ENCODE peak calls at places on chromosomes 12 and 14, in five cellular contexts. U is mesenchymal stem cell, B is IMR-90, S is H9, A is neuronal stem cell. H is an unnamed sample.

GRCh38 chr12:78331764-78332163 is 501.1 kb downstream of the NAV3 start:
- DNase-seq in U (peak; percentile 4), B (no peak), S (no peak), A (peak; percentile 9), H (no peak)

GRCh38 chr12:71958056-71958455 is 19.4 kb downstream of the TPH2 start:
- DNase-seq in U (peak; percentile 47), B (peak; percentile 65), S (no peak), A (no peak), H (no peak)

GRCh38 chr14:104361101-104361591 is 218.4 kb upstream of the C14orf180 start:
- DNase-seq in U (no peak), B (no peak), S (peak; percentile 14), A (no peak), H (no peak)

GRCh38 chr14:75800792-75801191 is 139.7 kb downstream of the TTLL5 start:
- DNase-seq in U (no peak), B (no peak), S (peak; percentile 69), A (no peak), H (no peak)

GRCh38 chr12:78928200-78929074 is 63.9 kb downstream of the SYT1 start:
- DNase-seq in U (peak; percentile 80), B (peak; percentile 93), S (no peak), A (no peak), H (no peak)

GRCh38 chr12:1791104-1791927 is 29.0 kb upstream of the LRTM2 start:
- DNase-seq in U (peak; percentile 67), B (peak; percentile 67), S (no peak), A (no peak), H (no peak)

GRCh38 chr12:44873898-44874297 is 2.2 kb downstream of the NELL2 start:
- DNase-seq in U (peak; percentile 12), B (peak; percentile 4), S (no peak), A (no peak), H (no peak)

GRCh38 chr14:45085004-45085403 is 1.1 kb downstream of the PRPF39 start:
- DNase-seq in U (peak; percentile 85), B (peak; percentile 46), S (no peak), A (no peak), H (no peak)

GRCh38 chr12:59834659-59835474 is 239.0 kb downstream of the SLC16A7 start:
- DNase-seq in U (peak; percentile 42), B (peak; percentile 47), S (no peak), A (no peak), H (no peak)

GRCh38 chr14:76424359-76424758 is 48.4 kb downstream of the ESRRB start:
- DNase-seq in U (no peak), B (no peak), S (no peak), A (no peak), H (no peak)

GRCh38 chr14:75249251-75249957 is 29.2 kb upstream of the FOS start:
- DNase-seq in U (no peak), B (no peak), S (peak; percentile 46), A (no peak), H (no peak)

GRCh38 chr12:69008510-69008909 is 75.5 kb upstream of the CPM start:
- DNase-seq in U (no peak), B (peak; percentile 11), S (no peak), A (no peak), H (no peak)

GRCh38 chr12:93978553-93978952 is 169.8 kb upstream of the PLXNC1 start:
- DNase-seq in U (peak; percentile 83), B (peak; percentile 67), S (no peak), A (no peak), H (no peak)

GRCh38 chr14:67883717-67884116 is 64.1 kb downstream of the RAD51B start:
- DNase-seq in U (peak; percentile 34), B (peak; percentile 28), S (no peak), A (no peak), H (no peak)

GRCh38 chr14:94021416-94022157 is 4.6 kb upstream of the OTUB2 start:
- DNase-seq in U (no peak), B (no peak), S (no peak), A (no peak), H (no peak)

GRCh38 chr12:2624543-2625266 is 170.1 kb upstream of the FKBP4 start:
- DNase-seq in U (peak; percentile 60), B (peak; percentile 59), S (peak; percentile 87), A (peak; percentile 36), H (peak; percentile 62)

GRCh38 chr12:113071063-113071426 is 14.5 kb downstream of the DTX1 start:
- DNase-seq in U (no peak), B (no peak), S (no peak), A (no peak), H (no peak)

GRCh38 chr12:6336859-6337744 is 4.8 kb downstream of the TNFRSF1A start:
- DNase-seq in U (no peak), B (no peak), S (no peak), A (no peak), H (no peak)

GRCh38 chr12:77299001-77299400 is 233.6 kb upstream of the E2F7 start:
- DNase-seq in U (no peak), B (no peak), S (no peak), A (no peak), H (no peak)

GRCh38 chr12:50566066-50566465 is 61.3 kb downstream of the DIP2B start:
- DNase-seq in U (no peak), B (no peak), S (no peak), A (no peak), H (no peak)

GRCh38 chr14:85471156-85471555 is 58.8 kb upstream of the FLRT2 start:
- DNase-seq in U (peak; percentile 31), B (peak; percentile 57), S (no peak), A (no peak), H (no peak)

GRCh38 chr14:52329678-52330376 is 15.7 kb downstream of the PTGER2 start:
- DNase-seq in U (no peak), B (no peak), S (no peak), A (no peak), H (no peak)

DNA sequence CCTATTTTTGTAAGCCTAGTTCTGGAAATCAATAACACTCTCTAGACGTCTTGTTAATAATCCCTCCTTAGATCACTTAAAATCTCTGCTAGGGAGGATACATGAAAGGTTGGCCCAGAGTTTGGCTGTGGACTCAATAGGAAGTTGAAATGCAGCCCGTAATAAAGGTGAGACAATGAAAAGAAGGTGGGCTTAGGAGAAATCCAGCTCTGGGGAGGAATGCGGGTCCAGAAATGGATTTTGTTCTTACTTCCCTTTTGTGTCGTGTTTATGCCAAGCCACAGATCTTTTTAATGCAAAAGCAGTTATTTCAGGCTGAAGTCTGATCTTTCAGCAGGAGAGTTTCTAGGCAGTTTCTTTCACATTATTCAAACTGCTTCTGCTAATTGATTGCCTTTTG is 252.7 kb upstream of the KRR1 start:
- DNase-seq in U (no peak), B (no peak), S (no peak), A (no peak), H (no peak)
- H2AFZ ChIP-seq in U (no peak overlapping the region), B (no peak overlapping the region), S (no peak overlapping the region), A (peak overlapping the region; percentile 8), H (peak overlapping the region; percentile 1)

GRCh38 chr12:89383235-89384049 is 31.1 kb upstream of the DUSP6 start:
- DNase-seq in U (peak; percentile 44), B (peak; percentile 47), S (no peak), A (no peak), H (no peak)

GRCh38 chr12:89384050-89384749 is 31.9 kb upstream of the DUSP6 start:
- DNase-seq in U (peak; percentile 73), B (peak; percentile 92), S (peak; percentile 73), A (no peak), H (peak; percentile 52)

GRCh38 chr12:89382366-89382765 is 30.1 kb upstream of the DUSP6 start:
- DNase-seq in U (no peak), B (no peak), S (no peak), A (no peak), H (no peak)

GRCh38 chr12:89384750-89385273 is 32.5 kb upstream of the DUSP6 start:
- DNase-seq in U (no peak), B (no peak), S (no peak), A (no peak), H (no peak)

DNA sequence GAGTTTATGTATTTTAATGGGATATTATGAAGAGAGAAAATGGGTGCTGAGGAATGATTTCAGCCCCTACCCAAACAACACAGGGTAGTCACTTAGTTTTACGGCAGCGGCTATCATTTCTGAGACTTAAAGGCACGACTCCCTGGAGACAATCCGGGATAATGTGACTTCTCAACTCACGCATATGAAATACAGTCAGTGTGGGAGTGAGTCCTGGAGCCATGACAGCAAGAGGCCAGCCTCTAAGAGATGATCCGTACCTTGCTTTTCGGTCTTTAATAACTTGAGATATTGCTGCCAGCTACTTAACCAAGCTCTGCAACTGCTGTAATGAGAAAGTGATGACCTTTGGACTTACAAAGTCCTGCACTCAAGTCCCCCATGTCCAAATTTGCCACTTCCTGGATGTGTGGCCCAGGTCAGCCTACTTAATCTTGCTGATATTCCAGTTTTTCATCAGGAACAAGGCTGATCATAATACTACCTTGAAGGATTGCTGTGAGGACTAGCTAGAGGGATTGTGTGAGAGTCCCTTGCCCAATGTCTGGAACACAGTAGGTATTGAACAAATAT is 33.8 kb upstream of the DUSP6 start:
- DNase-seq in U (no peak), B (no peak), S (no peak), A (no peak), H (no peak)
- H2BK15ac ChIP-seq in U (peak overlapping the region; percentile 30), B (peak overlapping the region; percentile 91), S (no peak overlapping the region), A (no peak overlapping the region), H (no peak overlapping the region)

DNA sequence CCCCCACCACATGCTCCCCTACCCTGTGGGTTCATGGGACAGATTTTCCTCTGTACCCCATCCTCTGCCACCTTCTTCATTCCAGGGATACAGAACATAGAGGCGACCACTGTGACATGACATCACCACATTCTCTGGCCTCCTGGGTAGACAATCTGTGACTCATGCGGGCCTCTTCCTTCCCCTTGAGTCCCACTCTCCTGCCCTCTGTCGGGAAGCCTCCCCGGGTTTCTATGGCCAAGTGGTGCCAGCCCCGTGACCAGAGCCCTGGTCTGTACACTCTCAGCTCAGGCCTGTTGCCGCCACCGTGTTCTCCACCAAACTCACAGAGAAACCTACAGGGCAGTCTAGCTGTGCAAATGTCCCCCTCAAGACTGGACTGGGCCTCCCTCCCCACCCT is 8.0 kb downstream of the CLMN start:
- DNase-seq in U (peak; percentile 38), B (no peak), S (no peak), A (no peak), H (no peak)
- H2AFZ ChIP-seq in U (no peak overlapping the region), B (no peak overlapping the region), S (no peak overlapping the region), A (no peak overlapping the region), H (no peak overlapping the region)

GRCh38 chr14:89701079-89702043 is 253.2 kb downstream of the EFCAB11 start:
- DNase-seq in U (peak; percentile 62), B (peak; percentile 62), S (peak; percentile 90), A (peak; percentile 65), H (peak; percentile 91)
- H2BK15ac ChIP-seq in U (peak overlapping the region; percentile 29), B (peak overlapping the region; percentile 92), S (no peak overlapping the region), A (no peak overlapping the region), H (peak overlapping the region; percentile 93)

GRCh38 chr14:87260460-87260859 is 732.5 kb downstream of the GALC start:
- DNase-seq in U (no peak), B (no peak), S (no peak), A (peak; percentile 33), H (no peak)

GRCh38 chr14:87264386-87264785 is 728.6 kb downstream of the GALC start:
- DNase-seq in U (no peak), B (no peak), S (no peak), A (no peak), H (no peak)

GRCh38 chr14:87264796-87265195 is 728.2 kb downstream of the GALC start:
- DNase-seq in U (no peak), B (no peak), S (no peak), A (no peak), H (no peak)

DNA sequence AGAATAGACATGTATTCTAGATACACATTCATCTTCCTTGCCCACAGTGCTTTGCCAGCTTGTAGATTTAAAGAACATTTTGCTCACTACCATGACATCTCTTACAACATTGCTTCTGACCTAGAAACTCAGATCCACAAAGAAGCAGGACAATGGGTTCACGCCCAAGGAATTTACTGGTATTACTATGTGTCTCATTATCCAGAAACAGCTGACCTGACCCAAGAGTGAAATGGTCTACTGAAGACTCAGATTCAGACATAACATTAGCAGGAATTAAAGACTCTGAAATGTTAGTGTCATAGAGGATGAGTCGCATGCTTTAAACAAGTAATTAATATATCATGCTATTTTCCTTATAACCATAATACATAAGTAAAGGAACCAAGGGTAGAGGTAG is 731.4 kb downstream of the GALC start:
- DNase-seq in U (no peak), B (no peak), S (no peak), A (no peak), H (no peak)
- H2AFZ ChIP-seq in U (no peak overlapping the region), B (no peak overlapping the region), S (no peak overlapping the region), A (no peak overlapping the region), H (no peak overlapping the region)

H was measured in H1.